ENCODE peak calls at places on chromosomes 12 and 14, in five cellular contexts. M is activated CD4-positive, alpha-beta T cell treated with anti-CD3 and anti-CD28 coated beads, Interleukin-2, amount 10 ng/mL, durations not matched to agents 7 days and 5 days; A is RWPE2; T is DMS153; L is fibroblast of the conjunctiva. J is an unnamed sample.

GRCh38 chr12:67633708-67634107 is 14.8 kb upstream of the DYRK2 start:
- DNase-seq in T (no peak), M (no peak), A (no peak), L (no peak), J (no peak)

GRCh38 chr14:30272848-30273563 is 286.0 kb upstream of the G2E3 start:
- DNase-seq in M (no peak), L (no peak), T (peak), A (no peak), J (no peak)

GRCh38 chr12:13982010-13982409 is 608 bp upstream of the GRIN2B start:
- DNase-seq in M (no peak), L (no peak), T (no peak), A (no peak), J (no peak)

GRCh38 chr14:59664741-59665140 is 88.1 kb upstream of the CCDC175 start:
- DNase-seq in A (no peak), M (no peak), L (no peak), T (no peak), J (no peak)

GRCh38 chr12:113179023-113179422 is 6.3 kb downstream of the DDX54 start:
- DNase-seq in A (no peak), T (no peak), M (no peak), L (no peak), J (no peak)

GRCh38 chr12:12803186-12803585 is 10.0 kb upstream of the DDX47 start:
- DNase-seq in M (peak), L (peak), T (peak), A (peak), J (no peak)

GRCh38 chr12:41188841-41189394 is 798 bp downstream of the PDZRN4 start:
- DNase-seq in L (no peak), T (no peak), A (no peak), M (no peak), J (no peak)

GRCh38 chr14:101665478-101666078 is 95.9 kb upstream of the PPP2R5C start:
- DNase-seq in A (no peak), L (peak), M (peak), T (no peak), J (peak)

GRCh38 chr14:32329690-32330290 is 692 bp downstream of the AKAP6 start:
- DNase-seq in A (no peak), L (no peak), T (no peak), M (no peak), J (no peak)

GRCh38 chr12:78361683-78362082 is 502.9 kb upstream of the SYT1 start:
- DNase-seq in A (no peak), L (no peak), M (no peak), T (no peak), J (no peak)

GRCh38 chr12:67697443-67697842 is 48.9 kb downstream of the DYRK2 start:
- DNase-seq in M (peak), A (no peak), T (no peak), L (no peak), J (no peak)

GRCh38 chr12:57093412-57094193 is 4.7 kb downstream of the NAB2 start:
- DNase-seq in T (no peak), M (peak), L (peak), A (no peak), J (peak)

GRCh38 chr14:104333903-104334811 is 195.8 kb downstream of the KIF26A start:
- DNase-seq in L (no peak), A (peak), T (no peak), M (no peak), J (no peak)

GRCh38 chr14:84401631-84402030 is 1128.3 kb upstream of the FLRT2 start:
- DNase-seq in M (no peak), L (no peak), A (no peak), T (no peak), J (no peak)

GRCh38 chr12:21940972-21941521 is at the start of gene ABCC9:
- DNase-seq in A (no peak), T (no peak), L (no peak), M (peak), J (no peak)

GRCh38 chr14:100586520-100587247 is 533 bp downstream of the BEGAIN start:
- DNase-seq in A (peak), L (no peak), T (no peak), M (no peak), J (no peak)

GRCh38 chr14:106879241-106879640 is 1352.9 kb downstream of the TMEM121 start:
- DNase-seq in M (peak), L (no peak), T (no peak), A (no peak), J (no peak)

GRCh38 chr14:38286481-38286880 is 30.6 kb upstream of the CLEC14A start:
- DNase-seq in T (no peak), L (no peak), M (no peak), A (no peak), J (no peak)

GRCh38 chr12:96078281-96078761 is 42.9 kb upstream of the LTA4H start:
- DNase-seq in L (no peak), T (no peak), A (no peak), M (no peak), J (no peak)